ENCODE peak calls at places on chromosomes 1 and 21, in five cellular contexts. C is EL; F is stimulated activated CD4-positive, alpha-beta T cell treated with anti-CD3 and anti-CD28 coated beads, TNF-alpha, amount 100 ng/mL, for 48 hours; O is memory B cell; X is astrocyte. D is an unnamed sample.

GRCh38 chr1:156862602-156863599 is 2.2 kb downstream of the NTRK1 start:
- DNase-seq in X (no peak), C (no peak), O (no peak), F (peak; percentile 29), D (no peak)

GRCh38 chr1:18730321-18730720 is 99.7 kb downstream of the PAX7 start:
- DNase-seq in F (no peak), O (no peak), C (no peak), X (no peak), D (no peak)

GRCh38 chr1:99407018-99407417 is 142.7 kb downstream of the PLPPR4 start:
- DNase-seq in F (no peak), X (no peak), O (no peak), C (peak; percentile 2), D (no peak)

GRCh38 chr1:113686891-113687624 is 72.2 kb downstream of the PHTF1 start:
- DNase-seq in X (no peak), C (no peak), O (no peak), F (no peak), D (no peak)

GRCh38 chr1:222465211-222466041 is 82.5 kb downstream of the HHIPL2 start:
- DNase-seq in O (peak; percentile 98), F (peak; percentile 68), C (peak; percentile 96), X (peak; percentile 90), D (peak; percentile 94)

GRCh38 chr1:83931658-83932253 is 67.2 kb downstream of the TTLL7 start:
- DNase-seq in F (no peak), X (peak; percentile 12), C (peak; percentile 60), O (no peak), D (peak; percentile 35)

GRCh38 chr1:21931171-21932093 is 5.7 kb downstream of the HSPG2 start:
- DNase-seq in F (no peak), O (no peak), C (peak; percentile 98), X (peak; percentile 91), D (peak; percentile 62)

GRCh38 chr21:38807987-38808386 is 2.3 kb downstream of the ETS2 start:
- DNase-seq in C (peak; percentile 52), X (no peak), F (no peak), O (no peak), D (no peak)

GRCh38 chr1:100941098-100941527 is 45.2 kb downstream of the SLC30A7 start:
- DNase-seq in F (peak; percentile 36), C (no peak), X (no peak), O (no peak), D (no peak)

GRCh38 chr1:171798311-171798710 is 16.9 kb downstream of the METTL13 start:
- DNase-seq in C (no peak), F (no peak), X (no peak), O (no peak), D (no peak)

GRCh38 chr1:244349103-244349531 is 102.6 kb downstream of the ADSS2 start:
- DNase-seq in X (peak; percentile 92), C (peak; percentile 84), F (no peak), O (no peak), D (no peak)

GRCh38 chr1:159247266-159247665 is 42.6 kb downstream of the ACKR1 start:
- DNase-seq in X (no peak), F (no peak), O (no peak), C (peak; percentile 36), D (no peak)

GRCh38 chr21:46325073-46325912 is 1.3 kb downstream of the PCNT start:
- DNase-seq in F (no peak), C (peak; percentile 54), O (no peak), X (peak; percentile 28), D (peak; percentile 50)

GRCh38 chr1:116466810-116467557 is 93.9 kb downstream of the ATP1A1 start:
- DNase-seq in X (no peak), C (no peak), F (no peak), O (no peak), D (no peak)

GRCh38 chr1:234780531-234781162 is 170.7 kb upstream of the IRF2BP2 start:
- DNase-seq in F (no peak), X (no peak), C (no peak), O (no peak), D (no peak)

GRCh38 chr1:36092166-36092797 is 3.6 kb downstream of the ADPRS start:
- DNase-seq in X (no peak), C (no peak), F (no peak), O (no peak), D (no peak)

GRCh38 chr1:215226755-215227154 is 144.2 kb downstream of the KCNK2 start:
- DNase-seq in O (no peak), F (no peak), X (no peak), C (peak; percentile 12), D (no peak)

D was measured in HTR-8/SVneo.